ENCODE peak calls at places on chromosomes 5 and 9, in five cellular contexts. One of them, this sample, is unnamed.

GRCh38 chr9:129399301-129399990 is 221.4 kb upstream of the IER5L start:
- DNase-seq in HCT116: no peak
- DNase-seq in SK-N-SH: peak; percentile 37
- DNase-seq in GM12878: no peak
- DNase-seq in H1: no peak
- DNase-seq in this sample: no peak

GRCh38 chr9:1416261-1416660 is 366.1 kb downstream of the DMRT2 start:
- DNase-seq in SK-N-SH: no peak
- DNase-seq in H1: no peak
- DNase-seq in HCT116: no peak
- DNase-seq in GM12878: no peak
- DNase-seq in this sample: no peak

GRCh38 chr5:108884736-108885135 is 137.0 kb downstream of the FER start:
- DNase-seq in H1: no peak
- DNase-seq in GM12878: no peak
- DNase-seq in SK-N-SH: no peak
- DNase-seq in HCT116: no peak
- DNase-seq in this sample: no peak

GRCh38 chr9:89474939-89475338 is 23.0 kb downstream of the SEMA4D start:
- DNase-seq in SK-N-SH: peak; percentile 61
- DNase-seq in GM12878: no peak
- DNase-seq in HCT116: no peak
- DNase-seq in H1: no peak
- DNase-seq in this sample: no peak

GRCh38 chr9:84357235-84357634 is 16.7 kb upstream of the SLC28A3 start:
- DNase-seq in HCT116: no peak
- DNase-seq in H1: no peak
- DNase-seq in GM12878: no peak
- DNase-seq in SK-N-SH: no peak
- DNase-seq in this sample: no peak

GRCh38 chr9:128115187-128116103 is 12.1 kb downstream of the PTGES2 start:
- DNase-seq in GM12878: no peak
- DNase-seq in HCT116: no peak
- DNase-seq in SK-N-SH: no peak
- DNase-seq in H1: no peak
- DNase-seq in this sample: no peak

GRCh38 chr5:138953370-138954256 is 78.5 kb upstream of the LRRTM2 start:
- DNase-seq in SK-N-SH: peak; percentile 90
- DNase-seq in H1: no peak
- DNase-seq in GM12878: no peak
- DNase-seq in HCT116: no peak
- DNase-seq in this sample: no peak

GRCh38 chr5:79653843-79654242 is 35.8 kb upstream of the CMYA5 start:
- DNase-seq in GM12878: no peak
- DNase-seq in HCT116: no peak
- DNase-seq in H1: no peak
- DNase-seq in SK-N-SH: no peak
- DNase-seq in this sample: no peak

GRCh38 chr9:35923927-35924763 is 14.9 kb downstream of the SPAAR start:
- DNase-seq in H1: no peak
- DNase-seq in GM12878: no peak
- DNase-seq in HCT116: peak; percentile 44
- DNase-seq in SK-N-SH: no peak
- DNase-seq in this sample: no peak

GRCh38 chr5:178349607-178350353 is 117.2 kb upstream of the PHYKPL start:
- DNase-seq in GM12878: no peak
- DNase-seq in SK-N-SH: no peak
- DNase-seq in HCT116: no peak
- DNase-seq in H1: no peak
- DNase-seq in this sample: no peak

GRCh38 chr5:178348356-178349146 is 115.9 kb upstream of the PHYKPL start:
- DNase-seq in GM12878: no peak
- DNase-seq in SK-N-SH: peak; percentile 73
- DNase-seq in H1: no peak
- DNase-seq in HCT116: no peak
- DNase-seq in this sample: no peak

GRCh38 chr5:178347956-178348355 is 115.4 kb upstream of the PHYKPL start:
- DNase-seq in H1: no peak
- DNase-seq in SK-N-SH: no peak
- DNase-seq in GM12878: no peak
- DNase-seq in HCT116: no peak
- DNase-seq in this sample: no peak

GRCh38 chr5:178349147-178349527 is 116.5 kb upstream of the PHYKPL start:
- DNase-seq in H1: no peak
- DNase-seq in SK-N-SH: peak; percentile 95
- DNase-seq in GM12878: no peak
- DNase-seq in HCT116: no peak
- DNase-seq in this sample: no peak

GRCh38 chr5:178346607-178347334 is 114.2 kb upstream of the PHYKPL start:
- DNase-seq in SK-N-SH: no peak
- DNase-seq in GM12878: no peak
- DNase-seq in HCT116: no peak
- DNase-seq in H1: no peak
- DNase-seq in this sample: no peak
- TF ChIP-seq JUND in SK-N-SH: no peak
- TF ChIP-seq JUND in GM12878: no peak
- TF ChIP-seq JUND in HCT116: no peak
- TF ChIP-seq JUND in H1: no peak
- TF ChIP-seq JUND in this sample: no peak

GRCh38 chr5:13957032-13957645 is 12.7 kb upstream of the DNAH5 start:
- DNase-seq in H1: no peak
- DNase-seq in SK-N-SH: peak; percentile 49
- DNase-seq in GM12878: no peak
- DNase-seq in HCT116: peak; percentile 41
- DNase-seq in this sample: peak; percentile 80
- TF ChIP-seq JUND in H1: no peak
- TF ChIP-seq JUND in SK-N-SH: no peak
- TF ChIP-seq JUND in GM12878: no peak
- TF ChIP-seq JUND in HCT116: no peak
- TF ChIP-seq JUND in this sample: no peak

GRCh38 chr5:77881528-77881927 is 105.4 kb upstream of the TBCA start:
- DNase-seq in GM12878: no peak
- DNase-seq in SK-N-SH: no peak
- DNase-seq in H1: no peak
- DNase-seq in HCT116: no peak
- DNase-seq in this sample: no peak
- TF ChIP-seq JUND in GM12878: no peak
- TF ChIP-seq JUND in SK-N-SH: no peak
- TF ChIP-seq JUND in H1: no peak
- TF ChIP-seq JUND in HCT116: no peak
- TF ChIP-seq JUND in this sample: no peak

GRCh38 chr5:172733179-172733973 is 37.6 kb downstream of the DUSP1 start:
- DNase-seq in H1: no peak
- DNase-seq in HCT116: no peak
- DNase-seq in GM12878: no peak
- DNase-seq in SK-N-SH: no peak
- DNase-seq in this sample: peak; percentile 41
- TF ChIP-seq JUND in H1: no peak
- TF ChIP-seq JUND in HCT116: no peak
- TF ChIP-seq JUND in GM12878: no peak
- TF ChIP-seq JUND in SK-N-SH: no peak
- TF ChIP-seq JUND in this sample: no peak

GRCh38 chr5:93188876-93189485 is 392.0 kb downstream of the NR2F1-AS1 start:
- DNase-seq in H1: no peak
- DNase-seq in GM12878: no peak
- DNase-seq in HCT116: no peak
- DNase-seq in SK-N-SH: no peak
- DNase-seq in this sample: no peak

GRCh38 chr5:93184041-93184440 is 397.0 kb downstream of the NR2F1-AS1 start:
- DNase-seq in GM12878: no peak
- DNase-seq in SK-N-SH: no peak
- DNase-seq in H1: no peak
- DNase-seq in HCT116: no peak
- DNase-seq in this sample: no peak

GRCh38 chr5:93191016-93191415 is 390.0 kb downstream of the NR2F1-AS1 start:
- DNase-seq in SK-N-SH: no peak
- DNase-seq in HCT116: no peak
- DNase-seq in GM12878: no peak
- DNase-seq in H1: no peak
- DNase-seq in this sample: no peak

GRCh38 chr5:93189707-93190120 is 391.3 kb downstream of the NR2F1-AS1 start:
- DNase-seq in SK-N-SH: no peak
- DNase-seq in H1: no peak
- DNase-seq in GM12878: no peak
- DNase-seq in HCT116: peak; percentile 78
- DNase-seq in this sample: no peak

DNA sequence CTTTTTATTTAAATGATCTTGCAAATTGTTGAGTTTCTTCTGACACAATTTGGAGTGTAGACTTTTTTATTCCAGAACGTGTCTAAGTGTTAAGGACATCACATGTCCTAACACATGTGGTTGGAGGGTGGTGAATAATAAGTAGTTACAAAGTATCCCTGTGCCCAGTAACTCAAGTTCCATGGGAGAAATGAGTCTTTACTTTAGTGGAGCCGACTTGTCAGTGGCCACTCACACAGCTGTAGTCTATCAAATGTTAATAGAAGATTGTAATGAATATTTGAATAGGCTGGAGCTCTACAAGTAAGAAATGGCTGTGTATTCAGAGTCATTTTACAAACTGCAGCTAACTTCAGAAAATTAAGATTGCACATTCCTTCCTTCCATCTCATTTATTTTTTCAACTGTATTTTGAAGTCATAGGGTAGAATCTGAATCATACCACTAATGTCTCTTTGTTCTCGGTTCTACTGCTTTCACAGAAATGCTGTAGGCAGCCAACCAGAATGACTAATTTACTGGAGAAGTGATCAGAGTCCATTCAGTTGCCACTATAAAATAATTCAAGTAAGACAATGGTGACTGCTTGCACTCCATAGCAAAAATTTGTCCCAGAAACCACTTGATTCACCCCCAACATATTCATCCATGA is 394.9 kb downstream of the NR2F1-AS1 start:
- DNase-seq in SK-N-SH: no peak
- DNase-seq in H1: no peak
- DNase-seq in GM12878: no peak
- DNase-seq in HCT116: peak; percentile 59
- DNase-seq in this sample: no peak
- TF ChIP-seq JUND in SK-N-SH: no peak
- TF ChIP-seq JUND in H1: no peak
- TF ChIP-seq JUND in GM12878: no peak
- TF ChIP-seq JUND in HCT116: peak; percentile 41
- TF ChIP-seq JUND in this sample: no peak

DNA sequence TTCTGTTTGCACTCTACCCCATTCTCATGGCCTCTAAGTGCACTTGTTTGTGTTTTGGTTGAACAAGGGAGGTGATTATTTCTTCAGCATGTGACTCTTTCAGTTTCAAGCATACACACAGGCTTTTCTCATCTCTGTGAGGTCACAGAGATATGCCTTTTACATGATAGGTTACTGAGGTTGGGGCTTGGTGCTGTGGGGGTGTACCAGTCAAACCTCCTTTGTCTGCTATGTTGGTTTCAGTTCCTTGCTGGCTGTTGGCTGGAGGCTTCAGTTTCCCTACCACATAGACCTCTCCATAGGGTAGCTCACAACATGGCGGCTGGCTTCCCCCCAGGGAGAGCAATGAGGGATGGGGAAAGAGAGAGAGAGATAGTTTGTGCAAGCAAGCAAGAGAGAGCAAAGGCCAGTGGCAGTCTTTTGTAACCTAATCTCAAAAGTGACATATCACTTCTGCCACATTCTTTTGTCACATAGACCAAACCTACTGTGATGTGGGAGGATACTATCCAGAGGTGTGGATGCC is 96.7 kb upstream of the SEMA6A start:
- DNase-seq in H1: no peak
- DNase-seq in SK-N-SH: no peak
- DNase-seq in HCT116: no peak
- DNase-seq in GM12878: peak; percentile 90
- DNase-seq in this sample: no peak
- TF ChIP-seq JUND in H1: no peak
- TF ChIP-seq JUND in SK-N-SH: no peak
- TF ChIP-seq JUND in HCT116: no peak
- TF ChIP-seq JUND in GM12878: no peak
- TF ChIP-seq JUND in this sample: no peak

GRCh38 chr9:33614001-33614687 is 90.1 kb downstream of the ANKRD18B start:
- DNase-seq in SK-N-SH: no peak
- DNase-seq in H1: no peak
- DNase-seq in HCT116: no peak
- DNase-seq in GM12878: no peak
- DNase-seq in this sample: no peak

GRCh38 chr9:33623658-33624586 is 99.9 kb downstream of the ANKRD18B start:
- DNase-seq in H1: peak; percentile 84
- DNase-seq in GM12878: peak; percentile 34
- DNase-seq in HCT116: peak; percentile 81
- DNase-seq in SK-N-SH: peak; percentile 83
- DNase-seq in this sample: peak; percentile 82

GRCh38 chr9:33620738-33621439 is 96.8 kb downstream of the ANKRD18B start:
- DNase-seq in GM12878: no peak
- DNase-seq in HCT116: no peak
- DNase-seq in H1: no peak
- DNase-seq in SK-N-SH: no peak
- DNase-seq in this sample: no peak

GRCh38 chr9:33619666-33620404 is 95.8 kb downstream of the ANKRD18B start:
- DNase-seq in HCT116: peak; percentile 28
- DNase-seq in H1: no peak
- DNase-seq in SK-N-SH: no peak
- DNase-seq in GM12878: no peak
- DNase-seq in this sample: no peak
- TF ChIP-seq JUND in HCT116: no peak
- TF ChIP-seq JUND in H1: no peak
- TF ChIP-seq JUND in SK-N-SH: peak; percentile 11
- TF ChIP-seq JUND in GM12878: no peak
- TF ChIP-seq JUND in this sample: no peak

This sample was measured in T47D.